ENCODE peak calls at places on chromosomes 2 and 18, in seven cellular contexts. One of them, this sample, is unnamed.

GRCh38 chr18:36298113-36298701 is 694 bp downstream of the FHOD3 start:
- DNase-seq in prostate gland: no peak
- DNase-seq in fibroblast of villous mesenchyme: no peak
- DNase-seq in HCT116: no peak
- DNase-seq in body of pancreas: no peak
- DNase-seq in PC-3: no peak
- DNase-seq in mesendoderm: peak
- DNase-seq in this sample: peak

GRCh38 chr2:44941551-44942234 is at the start of gene SIX3:
- DNase-seq in HCT116: peak
- DNase-seq in PC-3: peak
- DNase-seq in fibroblast of villous mesenchyme: no peak
- DNase-seq in mesendoderm: peak
- DNase-seq in prostate gland: no peak
- DNase-seq in body of pancreas: no peak
- DNase-seq in this sample: peak

GRCh38 chr2:180061085-180061484 is 54.0 kb upstream of the CWC22 start:
- DNase-seq in mesendoderm: no peak
- DNase-seq in HCT116: no peak
- DNase-seq in body of pancreas: no peak
- DNase-seq in prostate gland: no peak
- DNase-seq in fibroblast of villous mesenchyme: no peak
- DNase-seq in PC-3: no peak
- DNase-seq in this sample: no peak

GRCh38 chr2:72921088-72921851 is 4.0 kb downstream of the EMX1 start:
- DNase-seq in mesendoderm: no peak
- DNase-seq in fibroblast of villous mesenchyme: no peak
- DNase-seq in prostate gland: no peak
- DNase-seq in HCT116: no peak
- DNase-seq in PC-3: no peak
- DNase-seq in body of pancreas: peak
- DNase-seq in this sample: no peak

GRCh38 chr2:48207201-48207641 is 300.9 kb upstream of the FBXO11 start:
- DNase-seq in PC-3: no peak
- DNase-seq in HCT116: no peak
- DNase-seq in mesendoderm: no peak
- DNase-seq in body of pancreas: no peak
- DNase-seq in fibroblast of villous mesenchyme: no peak
- DNase-seq in prostate gland: no peak
- DNase-seq in this sample: peak

GRCh38 chr2:216516730-216517350 is 18.2 kb downstream of the RPL37A start:
- DNase-seq in prostate gland: no peak
- DNase-seq in body of pancreas: no peak
- DNase-seq in HCT116: peak
- DNase-seq in fibroblast of villous mesenchyme: peak
- DNase-seq in PC-3: peak
- DNase-seq in mesendoderm: peak
- DNase-seq in this sample: no peak

GRCh38 chr2:119691651-119692245 is 12.7 kb downstream of the TMEM177 start:
- DNase-seq in HCT116: no peak
- DNase-seq in body of pancreas: no peak
- DNase-seq in mesendoderm: no peak
- DNase-seq in fibroblast of villous mesenchyme: no peak
- DNase-seq in PC-3: no peak
- DNase-seq in prostate gland: no peak
- DNase-seq in this sample: no peak

GRCh38 chr2:160783481-160783880 is 289.9 kb upstream of the RBMS1 start:
- DNase-seq in fibroblast of villous mesenchyme: no peak
- DNase-seq in body of pancreas: no peak
- DNase-seq in mesendoderm: no peak
- DNase-seq in PC-3: no peak
- DNase-seq in prostate gland: no peak
- DNase-seq in HCT116: no peak
- DNase-seq in this sample: no peak

GRCh38 chr2:64653174-64654062 is at the start of gene SERTAD2:
- DNase-seq in fibroblast of villous mesenchyme: peak
- DNase-seq in HCT116: no peak
- DNase-seq in prostate gland: peak
- DNase-seq in mesendoderm: peak
- DNase-seq in body of pancreas: peak
- DNase-seq in PC-3: peak
- DNase-seq in this sample: peak

GRCh38 chr2:64650722-64651338 is 2.9 kb downstream of the SERTAD2 start:
- DNase-seq in fibroblast of villous mesenchyme: no peak
- DNase-seq in body of pancreas: peak
- DNase-seq in PC-3: peak
- DNase-seq in HCT116: no peak
- DNase-seq in mesendoderm: no peak
- DNase-seq in prostate gland: no peak
- DNase-seq in this sample: no peak

GRCh38 chr2:64652231-64653173 is 1.2 kb downstream of the SERTAD2 start:
- DNase-seq in body of pancreas: peak
- DNase-seq in HCT116: no peak
- DNase-seq in fibroblast of villous mesenchyme: peak
- DNase-seq in PC-3: peak
- DNase-seq in prostate gland: peak
- DNase-seq in mesendoderm: no peak
- DNase-seq in this sample: no peak

GRCh38 chr2:64650257-64650656 is 3.5 kb downstream of the SERTAD2 start:
- DNase-seq in fibroblast of villous mesenchyme: no peak
- DNase-seq in mesendoderm: no peak
- DNase-seq in prostate gland: no peak
- DNase-seq in body of pancreas: no peak
- DNase-seq in PC-3: no peak
- DNase-seq in HCT116: no peak
- DNase-seq in this sample: no peak

DNA sequence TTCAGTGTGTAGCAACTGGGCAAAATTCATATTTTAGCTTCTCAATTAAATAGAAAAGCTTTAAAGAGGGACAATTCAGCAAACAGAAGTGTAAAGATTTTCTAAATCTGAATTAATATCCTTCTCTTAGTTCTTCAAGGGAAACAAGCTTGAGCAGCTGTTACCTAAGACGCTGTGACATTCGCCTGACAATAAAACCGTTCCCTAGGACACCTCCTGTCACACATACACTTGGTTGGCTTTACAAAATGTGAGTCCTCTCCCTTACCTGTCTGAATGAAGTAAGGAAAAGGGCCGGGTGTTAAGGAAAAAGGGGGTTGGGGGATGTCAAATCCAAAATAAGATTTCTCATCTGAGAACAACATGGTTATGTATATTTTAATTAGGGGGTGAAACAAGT is 2.1 kb downstream of the SERTAD2 start:
- DNase-seq in body of pancreas: no peak
- DNase-seq in PC-3: no peak
- DNase-seq in prostate gland: peak
- DNase-seq in mesendoderm: no peak
- DNase-seq in fibroblast of villous mesenchyme: no peak
- DNase-seq in HCT116: no peak
- DNase-seq in this sample: peak
- H3K4me3 ChIP-seq in body of pancreas: no peak
- H3K4me3 ChIP-seq in PC-3: peak
- H3K4me3 ChIP-seq in prostate gland: no peak
- H3K4me3 ChIP-seq in mesendoderm: no peak
- H3K4me3 ChIP-seq in fibroblast of villous mesenchyme: no peak
- H3K4me3 ChIP-seq in HCT116: peak
- H3K4me3 ChIP-seq in this sample: no peak

DNA sequence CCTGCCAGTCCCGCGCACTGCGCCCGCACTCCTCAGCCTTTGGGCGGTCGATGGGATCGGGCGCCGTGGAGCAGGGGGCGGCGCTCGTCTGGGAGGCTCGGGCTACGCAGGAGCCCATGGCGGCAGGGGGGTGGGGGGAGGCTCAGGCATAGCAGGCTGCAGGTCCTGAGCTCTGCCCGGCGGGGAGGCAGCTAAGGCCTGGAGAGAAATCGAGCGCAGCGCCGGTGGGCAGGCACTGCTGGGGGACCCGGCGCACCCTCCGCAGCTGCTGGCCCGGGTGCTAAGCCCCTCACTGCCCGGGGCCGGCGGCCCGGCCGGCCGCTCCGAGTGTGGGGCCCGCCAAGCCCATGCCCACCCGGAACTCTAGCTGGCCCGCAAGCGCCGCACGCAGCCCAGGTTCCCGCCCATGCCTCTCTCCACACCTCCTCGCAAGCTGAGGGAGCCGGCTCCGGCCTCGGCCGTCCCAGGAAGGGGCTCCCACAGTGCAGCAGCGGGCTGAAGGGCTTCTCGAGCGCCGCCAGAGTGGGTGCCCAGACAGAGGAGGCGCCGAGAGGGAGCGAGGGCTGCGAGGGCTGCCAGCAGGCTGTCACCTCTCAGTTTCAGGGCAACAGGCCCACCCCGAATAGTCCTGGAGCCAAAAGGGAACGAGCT is 74.1 kb downstream of the PSMG2 start:
- DNase-seq in HCT116: no peak
- DNase-seq in prostate gland: no peak
- DNase-seq in body of pancreas: no peak
- DNase-seq in PC-3: peak
- DNase-seq in fibroblast of villous mesenchyme: no peak
- DNase-seq in mesendoderm: peak
- DNase-seq in this sample: no peak
- H3K4me3 ChIP-seq in HCT116: no peak
- H3K4me3 ChIP-seq in prostate gland: no peak
- H3K4me3 ChIP-seq in body of pancreas: no peak
- H3K4me3 ChIP-seq in PC-3: peak
- H3K4me3 ChIP-seq in fibroblast of villous mesenchyme: peak
- H3K4me3 ChIP-seq in mesendoderm: no peak
- H3K4me3 ChIP-seq in this sample: no peak

DNA sequence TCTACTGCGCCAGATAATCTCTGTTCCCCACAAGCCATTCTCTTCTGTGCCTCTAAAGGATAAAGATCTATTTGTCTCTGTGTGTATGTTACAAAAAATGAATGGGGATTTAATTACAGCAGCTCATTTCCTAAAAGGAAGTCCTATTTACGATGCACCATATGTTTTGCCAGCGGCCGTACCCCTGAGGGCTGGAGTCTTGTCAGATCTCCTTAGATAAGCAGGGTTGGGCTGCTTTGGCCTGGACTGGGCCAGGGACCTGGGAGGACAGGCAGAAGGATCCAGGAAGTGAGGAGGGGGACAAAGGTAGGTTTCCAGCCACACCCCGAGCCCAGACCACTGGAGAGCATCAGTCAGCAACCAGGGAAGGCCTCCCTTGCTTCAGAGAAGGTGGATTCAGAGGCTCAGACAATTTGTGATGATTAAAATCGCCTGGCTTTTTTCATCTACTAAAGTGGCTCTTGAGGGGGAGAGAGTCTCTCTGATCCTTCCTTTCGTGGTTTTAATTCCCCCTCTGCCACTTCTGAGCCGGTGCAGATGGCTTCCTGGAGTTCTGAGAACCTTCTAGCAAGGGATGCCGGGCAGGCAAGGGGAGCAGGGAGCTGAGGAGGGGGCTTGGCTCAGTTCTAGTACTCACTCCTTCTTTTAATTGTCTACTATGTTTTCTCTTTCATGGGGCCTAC is 42.1 kb downstream of the MYCN start:
- DNase-seq in prostate gland: no peak
- DNase-seq in mesendoderm: no peak
- DNase-seq in HCT116: no peak
- DNase-seq in body of pancreas: no peak
- DNase-seq in PC-3: no peak
- DNase-seq in fibroblast of villous mesenchyme: no peak
- DNase-seq in this sample: peak
- H3K4me3 ChIP-seq in prostate gland: no peak
- H3K4me3 ChIP-seq in mesendoderm: no peak
- H3K4me3 ChIP-seq in HCT116: no peak
- H3K4me3 ChIP-seq in body of pancreas: no peak
- H3K4me3 ChIP-seq in PC-3: no peak
- H3K4me3 ChIP-seq in fibroblast of villous mesenchyme: no peak
- H3K4me3 ChIP-seq in this sample: no peak

GRCh38 chr18:54242327-54242726 is 17.9 kb upstream of the MBD2 start:
- DNase-seq in mesendoderm: no peak
- DNase-seq in fibroblast of villous mesenchyme: no peak
- DNase-seq in body of pancreas: no peak
- DNase-seq in PC-3: no peak
- DNase-seq in HCT116: no peak
- DNase-seq in prostate gland: no peak
- DNase-seq in this sample: no peak

GRCh38 chr18:54251606-54252400 is 17.5 kb upstream of the POLI start:
- DNase-seq in mesendoderm: no peak
- DNase-seq in HCT116: no peak
- DNase-seq in body of pancreas: no peak
- DNase-seq in PC-3: no peak
- DNase-seq in prostate gland: no peak
- DNase-seq in fibroblast of villous mesenchyme: no peak
- DNase-seq in this sample: no peak

GRCh38 chr18:54250846-54251251 is 18.5 kb upstream of the POLI start:
- DNase-seq in HCT116: no peak
- DNase-seq in prostate gland: no peak
- DNase-seq in fibroblast of villous mesenchyme: no peak
- DNase-seq in mesendoderm: no peak
- DNase-seq in body of pancreas: no peak
- DNase-seq in PC-3: no peak
- DNase-seq in this sample: no peak

DNA sequence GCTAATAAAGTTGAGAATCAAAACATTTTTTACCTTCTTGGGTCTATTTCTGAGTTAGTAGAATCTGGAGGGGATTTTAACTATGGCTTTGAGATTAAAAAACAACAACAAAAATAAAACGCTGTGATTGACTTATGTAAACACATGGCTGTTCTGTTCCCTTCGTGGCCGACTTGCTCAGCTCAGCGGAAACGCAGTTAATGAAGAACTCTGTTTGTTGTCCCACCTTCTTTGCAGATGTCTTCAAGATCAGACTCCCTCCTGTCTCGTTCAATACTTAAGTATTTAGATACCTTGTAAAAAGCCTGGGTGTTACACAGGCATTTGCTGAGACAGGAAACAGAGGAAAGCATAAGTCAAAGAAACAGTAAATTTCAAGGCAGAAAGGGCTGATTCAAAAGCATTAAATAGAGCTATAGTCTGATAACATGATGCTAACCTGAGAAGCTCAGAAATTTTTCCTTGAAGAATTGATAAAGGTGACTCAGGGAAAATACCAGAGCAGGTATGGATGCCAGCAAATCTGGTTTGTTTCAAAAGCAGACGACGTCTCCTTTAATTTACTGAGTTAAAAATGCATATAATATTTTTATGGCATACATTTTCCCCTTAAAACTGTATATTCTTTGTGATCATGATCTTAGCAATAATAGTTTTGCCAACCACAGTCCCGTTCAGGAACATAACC is 21.7 kb upstream of the POLI start:
- DNase-seq in fibroblast of villous mesenchyme: no peak
- DNase-seq in HCT116: no peak
- DNase-seq in PC-3: no peak
- DNase-seq in mesendoderm: no peak
- DNase-seq in body of pancreas: no peak
- DNase-seq in prostate gland: no peak
- DNase-seq in this sample: no peak
- H3K4me3 ChIP-seq in fibroblast of villous mesenchyme: no peak
- H3K4me3 ChIP-seq in HCT116: no peak
- H3K4me3 ChIP-seq in PC-3: no peak
- H3K4me3 ChIP-seq in mesendoderm: no peak
- H3K4me3 ChIP-seq in body of pancreas: no peak
- H3K4me3 ChIP-seq in prostate gland: no peak
- H3K4me3 ChIP-seq in this sample: no peak